ENCODE peak calls at places on chromosomes 11 and 22, in six cellular contexts. Y is K562, I is H1, L is HCT116, W is GM12878, R is HepG2. P is an unnamed sample.

GRCh38 chr22:44437493-44438015 is 60.5 kb downstream of the RTL6 start:
- DNase-seq in I (no peak), Y (no peak), R (no peak), L (no peak), W (no peak), P (no peak)

GRCh38 chr11:129192150-129192549 is at the start of gene ARHGAP32:
- DNase-seq in Y (no peak), I (no peak), L (no peak), W (no peak), R (no peak), P (no peak)

GRCh38 chr11:11044137-11044855 is 186.4 kb upstream of the ZBED5 start:
- DNase-seq in Y (no peak), I (no peak), L (no peak), W (no peak), R (no peak), P (no peak)

GRCh38 chr11:104163100-104164027 is 583 bp downstream of the PDGFD start:
- DNase-seq in I (no peak), R (no peak), Y (no peak), L (no peak), W (no peak), P (peak)

GRCh38 chr11:92888701-92889100 is 80.8 kb upstream of the MTNR1B start:
- DNase-seq in L (no peak), Y (peak), W (no peak), I (no peak), R (no peak), P (no peak)

GRCh38 chr11:68191661-68192579 is 21.2 kb downstream of the KMT5B start:
- DNase-seq in R (no peak), L (no peak), Y (no peak), I (no peak), W (no peak), P (no peak)

GRCh38 chr22:43409046-43409445 is 2.8 kb upstream of the MPPED1 start:
- DNase-seq in W (no peak), I (no peak), Y (no peak), R (no peak), L (no peak), P (no peak)

GRCh38 chr11:63635762-63636465 is 21.7 kb upstream of the PLAAT3 start:
- DNase-seq in Y (peak), W (peak), R (peak), L (peak), I (peak), P (peak)

GRCh38 chr11:83156996-83157754 is at the start of gene PCF11:
- DNase-seq in W (no peak), Y (no peak), I (no peak), L (no peak), R (no peak), P (peak)

GRCh38 chr11:130431806-130432205 is 3.4 kb upstream of the ADAMTS8 start:
- DNase-seq in Y (no peak), I (no peak), R (no peak), W (no peak), L (no peak), P (no peak)

GRCh38 chr22:43296279-43296902 is 46.8 kb downstream of the SCUBE1 start:
- DNase-seq in L (no peak), Y (no peak), W (no peak), I (no peak), R (no peak), P (no peak)

GRCh38 chr22:21921184-21921721 is 31.4 kb downstream of the PPM1F start:
- DNase-seq in W (no peak), Y (no peak), I (no peak), L (no peak), R (no peak), P (no peak)

GRCh38 chr22:48891688-48892380 is 935.8 kb downstream of the BRD1 start:
- DNase-seq in I (no peak), W (no peak), R (no peak), L (no peak), Y (no peak), P (no peak)

GRCh38 chr11:117428186-117428855 is 100.7 kb downstream of the CEP164 start:
- DNase-seq in I (no peak), L (no peak), Y (no peak), R (no peak), W (no peak), P (no peak)

GRCh38 chr11:429931-430456 is 11.8 kb downstream of the ANO9 start:
- DNase-seq in I (no peak), Y (no peak), R (no peak), L (no peak), W (no peak), P (no peak)

GRCh38 chr11:118606157-118606843 is 1.1 kb upstream of the PHLDB1 start:
- DNase-seq in W (no peak), L (no peak), I (no peak), R (no peak), Y (peak), P (no peak)

GRCh38 chr11:65477271-65478029 is 21.4 kb upstream of the MALAT1 start:
- DNase-seq in W (no peak), I (no peak), Y (peak), L (no peak), R (peak), P (peak)

GRCh38 chr11:15836801-15837200 is 519.5 kb downstream of the SOX6 start:
- DNase-seq in R (no peak), Y (no peak), I (no peak), L (no peak), W (no peak), P (no peak)

GRCh38 chr11:106231591-106231990 is 154.1 kb downstream of the AASDHPPT start:
- DNase-seq in L (no peak), I (no peak), Y (no peak), W (no peak), R (no peak), P (no peak)

GRCh38 chr11:114291381-114291780 is 4.8 kb upstream of the NNMT start:
- DNase-seq in Y (no peak), L (no peak), W (no peak), R (no peak), I (no peak), P (no peak)

GRCh38 chr11:113629562-113629961 is 76.5 kb downstream of the TMPRSS5 start:
- DNase-seq in Y (no peak), R (no peak), W (no peak), I (no peak), L (no peak), P (no peak)

GRCh38 chr11:27700351-27701261 is at the start of gene BDNF:
- DNase-seq in Y (no peak), I (no peak), R (no peak), L (no peak), W (no peak), P (no peak)

GRCh38 chr11:125569913-125570621 is 790 bp downstream of the EI24 start:
- DNase-seq in I (no peak), L (no peak), W (no peak), R (no peak), Y (peak), P (no peak)

GRCh38 chr11:57567210-57567511 is 311 bp downstream of the UBE2L6 start:
- DNase-seq in Y (no peak), L (no peak), I (no peak), R (no peak), W (no peak), P (no peak)

GRCh38 chr22:29842740-29843139 is 4.7 kb upstream of the ASCC2 start:
- DNase-seq in R (peak), L (no peak), I (no peak), W (no peak), Y (no peak), P (no peak)

GRCh38 chr11:123674297-123674696 is 19.9 kb upstream of the SCN3B start:
- DNase-seq in R (no peak), I (no peak), Y (no peak), W (no peak), L (no peak), P (no peak)

GRCh38 chr11:6734616-6735015 is 37.2 kb downstream of the OR2AG2 start:
- DNase-seq in Y (no peak), W (no peak), L (no peak), I (no peak), R (no peak), P (no peak)

GRCh38 chr22:43925433-43926348 is 2.1 kb downstream of the PNPLA3 start:
- DNase-seq in L (no peak), W (no peak), Y (no peak), R (peak), I (no peak), P (no peak)

GRCh38 chr11:111582163-111582562 is 20.1 kb upstream of the SIK2 start:
- DNase-seq in I (no peak), W (no peak), L (no peak), Y (no peak), R (no peak), P (no peak)

GRCh38 chr22:49303781-49304461 is 523.8 kb downstream of the BRD1 start:
- DNase-seq in R (no peak), I (no peak), L (no peak), W (no peak), Y (no peak), P (no peak)

GRCh38 chr11:32432565-32433248 is 2.6 kb downstream of the WT1 start:
- DNase-seq in Y (peak), I (no peak), R (no peak), L (no peak), W (no peak), P (no peak)

GRCh38 chr11:32430586-32431357 is 4.6 kb downstream of the WT1 start:
- DNase-seq in L (no peak), R (no peak), W (no peak), I (no peak), Y (no peak), P (no peak)

GRCh38 chr11:32433249-32434115 is 1.9 kb downstream of the WT1 start:
- DNase-seq in W (no peak), Y (peak), L (no peak), R (no peak), I (no peak), P (no peak)

GRCh38 chr11:32429477-32429876 is 5.9 kb downstream of the WT1 start:
- DNase-seq in I (no peak), W (no peak), R (no peak), L (no peak), Y (no peak), P (no peak)

DNA sequence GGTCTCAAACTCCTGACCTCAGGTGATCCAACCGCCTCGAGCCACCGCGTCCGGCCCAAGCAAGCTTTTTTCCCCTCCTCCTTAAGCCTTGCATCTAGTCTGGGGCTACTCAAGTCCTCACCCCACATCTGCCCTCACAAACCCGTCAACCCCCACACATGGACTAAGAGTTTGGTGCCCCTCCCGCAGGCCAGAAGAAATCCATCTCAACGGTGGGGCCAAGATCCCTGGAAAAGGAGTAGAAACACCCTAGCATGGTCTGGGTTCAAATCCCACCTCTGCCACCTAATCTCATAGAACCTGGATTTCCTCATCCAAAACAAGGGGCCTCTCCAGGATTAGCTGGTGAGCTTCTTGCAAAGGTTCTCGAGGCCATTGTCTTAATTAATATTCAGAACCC is 3.7 kb downstream of the WT1 start:
- DNase-seq in I (no peak), R (no peak), W (no peak), L (no peak), Y (no peak), P (no peak)
- TF ChIP-seq ZNF274 in I (no peak), R (no peak), W (no peak), L (no peak), Y (no peak), P (no peak)

DNA sequence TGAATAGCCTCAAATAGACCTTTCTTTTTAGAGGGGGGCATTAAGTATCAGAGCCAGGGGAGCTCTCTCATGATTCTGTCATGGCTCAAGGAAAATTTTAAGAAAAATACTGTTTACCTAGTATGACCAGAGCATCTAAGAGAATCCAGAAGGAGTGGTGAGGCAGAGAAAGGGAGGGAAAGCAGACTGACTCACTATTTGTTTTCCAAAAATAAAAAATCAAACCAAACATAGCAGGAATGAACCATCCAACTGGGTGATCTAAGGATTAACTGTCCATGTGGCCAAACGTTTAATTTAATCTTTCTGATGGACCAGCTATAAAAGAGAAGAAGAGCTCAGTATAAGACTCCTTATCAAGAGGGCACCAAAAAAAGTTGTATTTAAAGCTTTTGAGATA is 70.8 kb downstream of the GAB2 start:
- DNase-seq in W (no peak), Y (no peak), R (no peak), I (no peak), L (no peak), P (no peak)
- TF ChIP-seq ZNF274 in W (no peak), Y (no peak), R (no peak), I (no peak), L (no peak), P (no peak)

DNA sequence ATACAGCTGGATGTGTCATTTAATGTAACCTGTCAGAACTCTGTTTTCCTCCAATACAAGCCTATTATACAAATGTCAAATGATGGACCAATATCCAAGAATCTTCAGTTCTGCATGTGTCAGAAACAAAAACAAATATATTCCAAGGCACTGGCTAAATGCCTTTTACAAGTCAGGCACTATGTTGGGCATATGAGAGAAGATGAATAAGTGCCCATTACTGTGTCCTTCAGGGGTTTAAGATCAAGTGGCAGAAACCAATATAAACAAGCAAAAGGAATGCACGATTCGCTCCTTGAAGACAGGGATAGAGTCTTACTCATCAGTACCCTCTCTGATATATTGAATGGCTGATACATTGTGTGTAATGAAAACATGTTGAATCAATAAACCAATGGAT is 254.4 kb downstream of the TTC28 start:
- DNase-seq in W (no peak), Y (no peak), L (no peak), I (no peak), R (no peak), P (no peak)
- TF ChIP-seq ZNF274 in W (no peak), Y (no peak), L (no peak), I (no peak), R (no peak), P (no peak)

DNA sequence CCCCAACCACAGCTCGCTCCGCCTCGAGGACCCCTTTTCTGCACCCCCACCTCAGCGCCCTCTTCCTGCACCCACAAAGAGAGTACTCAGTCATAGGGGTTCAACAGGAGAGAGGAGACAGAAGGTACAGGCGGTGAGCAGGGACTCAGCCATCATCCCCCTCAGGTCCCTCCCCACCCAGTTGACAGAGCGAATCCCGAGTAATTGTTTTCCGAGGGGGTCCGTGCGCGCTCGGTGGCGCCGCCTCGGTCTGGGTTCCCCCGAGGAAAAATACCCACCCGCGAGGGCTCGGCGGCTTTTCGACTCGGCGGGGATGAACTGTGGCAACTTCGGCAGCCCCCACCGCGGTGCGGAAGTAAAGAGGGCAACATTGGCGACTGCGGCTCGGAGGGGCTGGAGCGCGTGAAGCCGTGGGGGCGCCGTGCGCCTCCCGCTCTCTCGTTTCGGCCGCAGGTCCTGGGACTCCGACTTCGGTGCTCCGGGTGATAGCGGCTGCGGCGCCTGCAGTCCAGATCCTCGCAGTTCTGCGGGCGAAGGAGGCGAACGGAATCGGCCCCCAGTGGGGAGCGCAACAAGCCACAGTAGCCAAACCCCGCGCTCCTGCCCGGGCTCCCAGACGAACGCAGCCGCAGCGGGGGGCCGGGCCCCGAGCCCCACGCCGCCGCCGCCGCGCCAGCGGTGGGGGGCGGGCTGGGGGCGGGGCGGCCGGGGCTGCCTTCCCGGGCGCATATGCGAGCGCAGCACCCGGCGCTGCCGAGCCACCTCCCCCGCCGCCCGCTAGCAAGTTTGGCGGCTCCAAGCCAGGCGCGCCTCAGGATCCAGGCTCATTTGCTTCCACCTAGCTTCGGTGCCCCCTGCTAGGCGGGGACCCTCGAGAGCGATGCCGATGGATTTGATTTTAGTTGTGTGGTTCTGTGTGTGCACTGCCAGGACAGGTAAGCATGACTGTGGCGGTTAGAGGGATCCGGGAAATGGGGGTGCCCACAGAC is at the start of gene NELL1:
- DNase-seq in R (no peak), I (no peak), W (no peak), L (no peak), Y (no peak), P (no peak)
- TF ChIP-seq ZNF274 in R (no peak), I (no peak), W (no peak), L (no peak), Y (no peak), P (no peak)